ENCODE peak calls at places on chromosomes 12 and 14, in ten cellular contexts. C, Y, J, T, D, O, E, U, W and V are unnamed samples.
A peak's percentile ranks its signal among the peaks of the same experiment; 100 is the strongest.

GRCh38 chr12:5094550-5094949 is 50.9 kb downstream of the KCNA5 start:
- DNase-seq in D (no peak), U (no peak), Y (no peak), J (no peak), O (no peak), T (peak; percentile 45), W (no peak), E (no peak), C (no peak), V (no peak)

GRCh38 chr14:100879194-100879593 is 24.3 kb downstream of the RTL1 start:
- DNase-seq in J (no peak), T (no peak), E (no peak), U (no peak), C (no peak), Y (no peak), W (no peak), O (no peak), D (no peak), V (no peak)

GRCh38 chr12:80268924-80269749 is 169.8 kb downstream of the OTOGL start:
- DNase-seq in W (no peak), T (peak; percentile 50), J (no peak), O (no peak), U (peak; percentile 73), E (peak; percentile 16), Y (no peak), C (peak; percentile 84), D (no peak), V (no peak)

GRCh38 chr14:53971501-53971900 is 14.9 kb upstream of the BMP4 start:
- DNase-seq in Y (no peak), U (no peak), D (no peak), C (no peak), E (no peak), J (no peak), O (no peak), W (no peak), T (no peak), V (no peak)

GRCh38 chr12:30725739-30726138 is 29.0 kb downstream of the CAPRIN2 start:
- DNase-seq in D (no peak), E (peak; percentile 31), T (peak; percentile 43), J (no peak), C (peak; percentile 31), U (peak; percentile 82), O (no peak), W (no peak), Y (no peak), V (no peak)

GRCh38 chr14:29671034-29671433 is 256.6 kb downstream of the PRKD1 start:
- DNase-seq in U (peak; percentile 94), C (no peak), E (no peak), W (no peak), J (no peak), T (peak; percentile 67), D (no peak), Y (no peak), O (no peak), V (no peak)

GRCh38 chr12:59839514-59839913 is 243.7 kb downstream of the SLC16A7 start:
- DNase-seq in U (peak; percentile 4), Y (no peak), E (no peak), W (no peak), D (no peak), T (no peak), C (no peak), O (no peak), J (no peak), V (no peak)

GRCh38 chr12:7433276-7433822 is 10.6 kb downstream of the CD163L1 start:
- DNase-seq in T (peak; percentile 39), O (no peak), W (no peak), E (no peak), Y (no peak), D (no peak), J (no peak), U (peak; percentile 78), C (peak; percentile 39), V (no peak)

GRCh38 chr12:16473610-16474326 is 126.3 kb downstream of the MGST1 start:
- DNase-seq in E (no peak), C (no peak), J (no peak), D (no peak), Y (no peak), O (no peak), T (no peak), W (no peak), U (peak; percentile 74), V (no peak)

GRCh38 chr12:28938056-28938455 is 211.0 kb upstream of the FAR2 start:
- DNase-seq in E (no peak), O (no peak), D (no peak), W (no peak), U (no peak), J (no peak), Y (no peak), C (no peak), T (no peak), V (no peak)

GRCh38 chr12:65537978-65538377 is 259.5 kb downstream of the MSRB3 start:
- DNase-seq in D (no peak), C (no peak), O (no peak), W (no peak), U (no peak), J (no peak), E (no peak), Y (no peak), T (no peak), V (no peak)

GRCh38 chr14:103292426-103293374 is 41.3 kb upstream of the EIF5 start:
- DNase-seq in O (peak; percentile 93), E (peak; percentile 79), D (peak; percentile 42), J (peak; percentile 71), Y (peak; percentile 74), T (no peak), C (peak; percentile 62), W (peak; percentile 56), U (peak; percentile 38), V (peak; percentile 76)

GRCh38 chr12:123306200-123306599 is 34.5 kb upstream of the CDK2AP1 start:
- DNase-seq in T (no peak), E (no peak), J (no peak), U (no peak), Y (peak; percentile 6), W (no peak), O (no peak), C (no peak), D (no peak), V (no peak)

GRCh38 chr12:100234591-100235304 is 32.1 kb downstream of the DEPDC4 start:
- DNase-seq in T (peak; percentile 21), U (peak; percentile 45), W (no peak), O (no peak), Y (peak; percentile 45), D (peak; percentile 28), C (peak; percentile 10), E (peak; percentile 70), J (no peak), V (peak; percentile 54)